ENCODE peak calls at places on chromosomes 13 and 19, in six cellular contexts. M is activated CD8-positive, alpha-beta T cell treated with anti-CD3 and anti-CD28 coated beads, Interleukin-2, amount 10 ng/mL, durations not matched to agents 7 days and 5 days; H is AG04450; F is stimulated activated naive CD8-positive, alpha-beta T cell treated with anti-CD3 and anti-CD28 coated beads, Interleukin-15, amount 100 ng/mL, for 72 hours; D is stimulated activated CD8-positive, alpha-beta memory T cell treated with anti-CD3 and anti-CD28 coated beads, Interleukin-15, amount 100 ng/mL, for 1 hour; W is CD8-positive, alpha-beta T cell. B is an unnamed sample.

GRCh38 chr13:28679628-28680027 is 20.7 kb downstream of the POMP start:
- DNase-seq in M (no peak), H (no peak), F (no peak), D (no peak), W (no peak), B (no peak)

GRCh38 chr19:2775556-2776430 is 7.3 kb downstream of the SGTA start:
- DNase-seq in M (peak), H (no peak), F (peak), D (peak), W (peak), B (peak)

GRCh38 chr19:40718774-40719391 is 2.0 kb downstream of the ITPKC start:
- DNase-seq in M (no peak), H (no peak), F (no peak), D (no peak), W (no peak), B (peak)

GRCh38 chr19:56866563-56866962 is 26.0 kb upstream of the PEG3 start:
- DNase-seq in M (no peak), H (no peak), F (no peak), D (no peak), W (no peak), B (no peak)

GRCh38 chr19:43754312-43754561 is 525 bp downstream of the SMG9 start:
- DNase-seq in M (no peak), H (no peak), F (no peak), D (no peak), W (no peak), B (no peak)

GRCh38 chr19:20478936-20479335 is 86.6 kb downstream of the ZNF737 start:
- DNase-seq in M (no peak), H (no peak), F (no peak), D (no peak), W (no peak), B (no peak)

GRCh38 chr19:8307965-8308866 is at the start of gene CD320:
- DNase-seq in M (peak), H (peak), F (peak), D (peak), W (peak), B (peak)

GRCh38 chr19:39192846-39193245 is 3.9 kb upstream of the NCCRP1 start:
- DNase-seq in M (no peak), H (no peak), F (no peak), D (no peak), W (no peak), B (no peak)

GRCh38 chr13:23440821-23441608 is 7.5 kb upstream of the SACS start:
- DNase-seq in M (no peak), H (no peak), F (no peak), D (no peak), W (no peak), B (no peak)

GRCh38 chr19:55615553-55616394 is 8.6 kb downstream of the ZNF784 start:
- DNase-seq in M (no peak), H (no peak), F (no peak), D (no peak), W (no peak), B (no peak)

GRCh38 chr13:71877280-71877653 is 10.3 kb upstream of the DACH1 start:
- DNase-seq in M (no peak), H (no peak), F (no peak), D (no peak), W (no peak), B (no peak)

GRCh38 chr13:26498524-26499208 is 58.8 kb upstream of the WASF3 start:
- DNase-seq in M (no peak), H (no peak), F (no peak), D (no peak), W (no peak), B (no peak)

GRCh38 chr13:26707122-26708006 is 53.2 kb downstream of the GPR12 start:
- DNase-seq in M (peak), H (peak), F (peak), D (peak), W (no peak), B (peak)

GRCh38 chr19:5691205-5691929 is 1.3 kb downstream of the RPL36 start:
- DNase-seq in M (peak), H (no peak), F (peak), D (no peak), W (peak), B (peak)

GRCh38 chr13:20206065-20206725 is 13.5 kb upstream of the GJB2 start:
- DNase-seq in M (no peak), H (no peak), F (no peak), D (no peak), W (no peak), B (no peak)

GRCh38 chr13:65560936-65561335 is 1669.2 kb downstream of the PCDH9 start:
- DNase-seq in M (no peak), H (no peak), F (no peak), D (no peak), W (no peak), B (no peak)

GRCh38 chr19:34189917-34190425 is 17.7 kb downstream of the LSM14A start:
- DNase-seq in M (no peak), H (no peak), F (no peak), D (no peak), W (no peak), B (no peak)

GRCh38 chr13:112905990-112906641 is 62.9 kb upstream of the MCF2L start:
- DNase-seq in M (no peak), H (no peak), F (no peak), D (no peak), W (no peak), B (no peak)

GRCh38 chr13:84570831-84571230 is 688.6 kb upstream of the SLITRK1 start:
- DNase-seq in M (no peak), H (peak), F (no peak), D (no peak), W (no peak), B (no peak)

GRCh38 chr19:2478324-2478755 is 2.4 kb downstream of the GADD45B start:
- DNase-seq in M (peak), H (no peak), F (peak), D (no peak), W (peak), B (peak)

GRCh38 chr19:34733266-34733825 is 697 bp upstream of the ZNF181 start:
- DNase-seq in M (no peak), H (no peak), F (no peak), D (no peak), W (no peak), B (no peak)

GRCh38 chr19:37403403-37403802 is 32.5 kb downstream of the ZNF527 start:
- DNase-seq in M (no peak), H (no peak), F (no peak), D (no peak), W (no peak), B (no peak)

B was measured in activated CD4-positive, alpha-beta memory T cell treated with anti-CD3 and anti-CD28 coated beads, Interleukin-2, amount 10 ng/mL, durations not matched to agents 7 days and 5 days.